ENCODE peak calls at places on chromosomes 16 and 17, in ten cellular contexts. U, G, I, J, V, W, P, M, E and R are unnamed samples. For H3K27me3, the result is how much of the 10 kb centered on the place peaks cover.

GRCh38 chr17:37327341-37328090 is 48.3 kb upstream of the C17orf78 start:
- DNase-seq in U (no peak), G (no peak), I (no peak), J (no peak), V (no peak), W (no peak), P (no peak), M (no peak), E (no peak), R (peak)

GRCh38 chr17:1518410-1518809 is 2.0 kb upstream of the INPP5K start:
- DNase-seq in U (no peak), G (no peak), I (no peak), J (no peak), V (no peak), W (no peak), P (no peak), M (no peak), E (no peak), R (no peak)

GRCh38 chr16:477287-477686 is 50.2 kb upstream of the CAPN15 start:
- DNase-seq in U (no peak), G (no peak), I (no peak), J (no peak), V (no peak), W (no peak), P (no peak), M (no peak), E (no peak), R (no peak)

GRCh38 chr17:3973498-3974137 is 9.4 kb upstream of the ATP2A3 start:
- DNase-seq in U (no peak), G (no peak), I (no peak), J (no peak), V (no peak), W (no peak), P (no peak), M (no peak), E (no peak), R (no peak)

GRCh38 chr17:39517224-39517623 is 55.9 kb downstream of the CDK12 start:
- DNase-seq in U (no peak), G (no peak), I (no peak), J (no peak), V (no peak), W (no peak), P (no peak), M (no peak), E (no peak), R (no peak)

GRCh38 chr17:42509409-42509808 is 26.6 kb upstream of the NAGLU start:
- DNase-seq in U (no peak), G (peak), I (peak), J (no peak), V (no peak), W (no peak), P (no peak), M (no peak), E (no peak), R (no peak)

GRCh38 chr17:19248923-19249574 is 11.9 kb downstream of the EPN2 start:
- DNase-seq in U (peak), G (peak), I (peak), J (peak), V (peak), W (no peak), P (no peak), M (no peak), E (no peak), R (peak)

GRCh38 chr16:19595043-19595767 is 39.7 kb downstream of the VPS35L start:
- DNase-seq in U (no peak), G (no peak), I (no peak), J (peak), V (peak), W (no peak), P (no peak), M (no peak), E (no peak), R (no peak)

GRCh38 chr17:21282231-21282630 is 2.3 kb upstream of the MAP2K3 start:
- DNase-seq in U (peak), G (no peak), I (peak), J (peak), V (no peak), W (peak), P (no peak), M (no peak), E (no peak), R (peak)

GRCh38 chr17:4588862-4589625 is 4.7 kb downstream of the SMTNL2 start:
- DNase-seq in U (no peak), G (no peak), I (no peak), J (no peak), V (no peak), W (no peak), P (no peak), M (no peak), E (no peak), R (no peak)

GRCh38 chr16:88639231-88640038 is 1.1 kb downstream of the IL17C start:
- DNase-seq in U (no peak), G (peak), I (no peak), J (no peak), V (peak), W (no peak), P (peak), M (peak), E (no peak), R (no peak)

GRCh38 chr16:70162041-70162451 is 11.5 kb upstream of the CLEC18C start:
- DNase-seq in U (no peak), G (no peak), I (no peak), J (no peak), V (no peak), W (no peak), P (no peak), M (peak), E (no peak), R (no peak)

GRCh38 chr16:2159052-2159838 is 3.7 kb downstream of the TRAF7 start:
- DNase-seq in U (peak), G (peak), I (peak), J (peak), V (no peak), W (no peak), P (no peak), M (no peak), E (no peak), R (no peak)

GRCh38 chr17:45314761-45315549 is 1.9 kb downstream of the MAP3K14 start:
- DNase-seq in U (no peak), G (no peak), I (no peak), J (no peak), V (no peak), W (no peak), P (peak), M (no peak), E (no peak), R (no peak)

GRCh38 chr16:79932564-79932963 is 332.0 kb upstream of the MAF start:
- DNase-seq in U (no peak), G (no peak), I (no peak), J (no peak), V (no peak), W (no peak), P (no peak), M (no peak), E (no peak), R (no peak)

GRCh38 chr16:3095869-3096268 is 3.2 kb downstream of the ZSCAN10 start:
- DNase-seq in U (no peak), G (peak), I (no peak), J (no peak), V (peak), W (peak), P (peak), M (peak), E (no peak), R (no peak)

GRCh38 chr17:33284022-33284421 is 9.1 kb downstream of the ASIC2 start:
- DNase-seq in U (peak), G (peak), I (peak), J (peak), V (peak), W (no peak), P (no peak), M (no peak), E (no peak), R (no peak)

GRCh38 chr16:89343501-89344291 is 126.2 kb downstream of the ZNF778 start:
- DNase-seq in U (no peak), G (peak), I (no peak), J (no peak), V (no peak), W (peak), P (no peak), M (no peak), E (no peak), R (no peak)

GRCh38 chr17:40173778-40174135 is 3.5 kb upstream of the RAPGEFL1 start:
- DNase-seq in U (no peak), G (no peak), I (no peak), J (no peak), V (no peak), W (no peak), P (no peak), M (no peak), E (no peak), R (no peak)

GRCh38 chr16:84700518-84701277 is 898 bp downstream of the USP10 start:
- DNase-seq in U (no peak), G (peak), I (peak), J (no peak), V (peak), W (no peak), P (peak), M (no peak), E (no peak), R (no peak)

GRCh38 chr17:20114466-20114865 is 105.3 kb downstream of the SPECC1 start:
- DNase-seq in U (no peak), G (no peak), I (no peak), J (no peak), V (no peak), W (no peak), P (no peak), M (no peak), E (no peak), R (no peak)

GRCh38 chr16:86259499-86259898 is 250.8 kb upstream of the FOXF1 start:
- DNase-seq in U (no peak), G (no peak), I (no peak), J (no peak), V (no peak), W (no peak), P (no peak), M (no peak), E (no peak), R (no peak)

GRCh38 chr16:58843675-58844074 is 109.6 kb upstream of the GOT2 start:
- DNase-seq in U (no peak), G (no peak), I (no peak), J (no peak), V (no peak), W (peak), P (no peak), M (peak), E (no peak), R (no peak)

GRCh38 chr17:45221081-45221996 is at the start of gene FMNL1:
- DNase-seq in U (no peak), G (peak), I (no peak), J (no peak), V (peak), W (no peak), P (peak), M (peak), E (no peak), R (no peak)

GRCh38 chr16:50814043-50814442 is 72.2 kb downstream of the CYLD start:
- DNase-seq in U (no peak), G (no peak), I (no peak), J (no peak), V (no peak), W (no peak), P (no peak), M (no peak), E (no peak), R (no peak)

GRCh38 chr17:27207073-27207511 is 86.8 kb upstream of the WSB1 start:
- DNase-seq in U (no peak), G (no peak), I (no peak), J (no peak), V (no peak), W (peak), P (no peak), M (no peak), E (no peak), R (no peak)

GRCh38 chr17:74711058-74711824 is 1.5 kb downstream of the CD300LF start:
- DNase-seq in U (no peak), G (no peak), I (no peak), J (no peak), V (no peak), W (no peak), P (no peak), M (no peak), E (no peak), R (no peak)
- H3K27me3 ChIP-seq in U (under half), G (under half), I (under half), J (under half), V (under half), W (under half), P (under half), M (under half), E (under half), R (under half)

GRCh38 chr17:50918933-50919296 is 52.8 kb upstream of the TOB1 start:
- DNase-seq in U (no peak), G (peak), I (no peak), J (no peak), V (no peak), W (no peak), P (no peak), M (no peak), E (no peak), R (no peak)
- TF ChIP-seq POLR2A in U (no peak), G (peak), I (peak), J (no peak), V (no peak), W (no peak), P (no peak), M (no peak), E (no peak), R (no peak)

GRCh38 chr17:68197997-68198930 is 49.6 kb upstream of the AMZ2 start:
- DNase-seq in U (no peak), G (no peak), I (no peak), J (no peak), V (no peak), W (no peak), P (no peak), M (no peak), E (peak), R (no peak)
- H3K27me3 ChIP-seq in U (under half), G (half or more), I (half or more), J (under half), V (under half), W (under half), P (under half), M (under half), E (half or more), R (under half)

GRCh38 chr16:23678430-23679273 is at the start of gene PLK1:
- DNase-seq in U (peak), G (peak), I (peak), J (peak), V (peak), W (peak), P (peak), M (peak), E (peak), R (peak)
- TF ChIP-seq POLR2A in U (no peak), G (no peak), I (no peak), J (no peak), V (no peak), W (no peak), P (no peak), M (peak), E (no peak), R (no peak)

DNA sequence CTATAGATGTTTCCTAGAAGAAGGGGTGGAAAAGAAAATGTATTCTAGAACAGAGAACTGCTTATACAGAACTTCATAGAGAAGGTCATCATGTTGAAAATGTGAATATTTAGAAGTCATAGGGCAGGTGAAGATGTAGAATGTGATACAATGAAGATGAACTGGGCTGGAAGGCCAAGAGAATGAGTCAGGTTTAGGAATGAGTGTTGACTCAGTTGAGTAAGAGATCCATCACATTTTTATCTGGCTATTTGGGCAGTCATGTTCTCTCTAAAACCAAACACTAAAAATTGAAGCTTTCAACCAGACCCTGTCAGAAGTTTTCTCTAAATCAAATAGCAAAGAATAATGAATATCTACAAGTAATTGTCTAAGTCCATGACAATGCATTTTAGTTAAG is 660.5 kb downstream of the KCNJ2 start:
- DNase-seq in U (no peak), G (no peak), I (no peak), J (no peak), V (no peak), W (no peak), P (no peak), M (no peak), E (no peak), R (no peak)
- H3K27me3 ChIP-seq in U (under half), G (under half), I (under half), J (under half), V (under half), W (under half), P (under half), M (under half), E (under half), R (under half)

GRCh38 chr17:71516149-71516548 is 604.7 kb upstream of the SOX9 start:
- DNase-seq in U (no peak), G (no peak), I (no peak), J (no peak), V (no peak), W (no peak), P (no peak), M (no peak), E (no peak), R (no peak)

GRCh38 chr17:71519285-71519684 is 601.5 kb upstream of the SOX9 start:
- DNase-seq in U (no peak), G (no peak), I (no peak), J (no peak), V (no peak), W (no peak), P (no peak), M (no peak), E (no peak), R (no peak)

GRCh38 chr17:71527311-71527710 is 593.5 kb upstream of the SOX9 start:
- DNase-seq in U (no peak), G (no peak), I (no peak), J (no peak), V (no peak), W (no peak), P (no peak), M (no peak), E (no peak), R (no peak)

GRCh38 chr17:71522383-71522782 is 598.4 kb upstream of the SOX9 start:
- DNase-seq in U (no peak), G (no peak), I (no peak), J (no peak), V (no peak), W (no peak), P (no peak), M (no peak), E (no peak), R (no peak)

GRCh38 chr17:71521724-71522123 is 599.1 kb upstream of the SOX9 start:
- DNase-seq in U (no peak), G (no peak), I (no peak), J (no peak), V (no peak), W (no peak), P (no peak), M (no peak), E (no peak), R (no peak)
- TF ChIP-seq POLR2A in U (no peak), G (no peak), I (no peak), J (no peak), V (no peak), W (no peak), P (no peak), M (no peak), E (no peak), R (no peak)

GRCh38 chr17:29617481-29618271 is 5.0 kb downstream of the CORO6 start:
- DNase-seq in U (no peak), G (peak), I (peak), J (no peak), V (peak), W (peak), P (peak), M (peak), E (no peak), R (no peak)

GRCh38 chr17:29615048-29615385 is 7.7 kb downstream of the CORO6 start:
- DNase-seq in U (no peak), G (peak), I (no peak), J (no peak), V (peak), W (no peak), P (peak), M (peak), E (no peak), R (peak)

GRCh38 chr17:29617125-29617480 is 5.6 kb downstream of the CORO6 start:
- DNase-seq in U (no peak), G (peak), I (peak), J (no peak), V (peak), W (peak), P (peak), M (peak), E (peak), R (peak)

GRCh38 chr17:29615492-29616299 is 7.0 kb downstream of the CORO6 start:
- DNase-seq in U (peak), G (peak), I (peak), J (peak), V (peak), W (no peak), P (peak), M (peak), E (peak), R (peak)

DNA sequence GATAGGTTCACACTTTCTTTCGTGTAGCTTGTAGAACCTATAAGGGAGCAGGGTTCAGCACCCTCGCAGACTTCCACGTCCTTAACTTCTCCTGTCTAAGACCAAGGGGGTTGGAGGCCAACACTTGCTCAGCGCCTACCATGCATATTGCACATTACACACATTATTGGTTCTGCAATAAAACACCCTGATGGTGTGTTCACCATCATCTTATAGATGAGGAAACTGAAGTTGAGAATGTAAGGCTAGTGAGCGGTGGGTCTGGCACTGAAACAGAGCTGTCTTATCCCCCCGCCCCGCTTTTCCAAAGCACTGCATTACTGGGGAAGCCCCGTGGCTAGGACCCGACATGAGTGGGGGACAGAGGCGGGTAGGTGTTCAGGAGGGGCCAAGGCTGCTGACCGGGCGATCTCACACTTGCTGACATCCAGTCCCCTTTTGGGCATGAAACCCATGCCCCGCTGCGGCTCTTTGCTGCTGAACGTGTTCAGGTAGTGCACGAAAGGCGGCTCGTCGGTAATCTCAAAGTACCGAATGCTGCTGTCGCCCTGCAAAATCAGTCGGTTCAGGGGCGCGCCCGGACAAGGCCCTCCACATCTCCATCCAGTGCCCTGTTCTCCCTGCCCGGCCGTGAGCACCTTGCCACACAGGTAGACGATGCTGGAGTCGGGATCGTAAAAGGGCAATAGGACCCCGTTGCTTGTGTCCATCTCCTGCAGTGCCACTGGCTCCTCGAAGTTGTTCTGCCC is 6.2 kb downstream of the CORO6 start:
- DNase-seq in U (no peak), G (no peak), I (no peak), J (no peak), V (no peak), W (no peak), P (no peak), M (no peak), E (no peak), R (no peak)
- H3K27me3 ChIP-seq in U (under half), G (under half), I (under half), J (under half), V (under half), W (under half), P (under half), M (under half), E (under half), R (under half)